ENCODE peak calls at places on chromosomes 4 and X, in six cellular contexts. B, Y, Z, I, N and X are unnamed samples.

GRCh38 chr4:79574741-79575451 is 166.9 kb upstream of the GK2 start:
- DNase-seq in B (no peak), N (no peak), I (no peak), Z (no peak), Y (no peak), X (no peak)

GRCh38 chr4:21882050-21882839 is 66.3 kb downstream of the KCNIP4 start:
- DNase-seq in Y (no peak), Z (no peak), I (no peak), N (no peak), B (no peak), X (no peak)

GRCh38 chrX:87005183-87005582 is 512.4 kb upstream of the KLHL4 start:
- DNase-seq in Y (no peak), Z (no peak), N (no peak), I (no peak), B (no peak), X (no peak)

GRCh38 chrX:118974908-118975671 is 672 bp downstream of the LONRF3 start:
- DNase-seq in N (peak; percentile 36), B (peak; percentile 46), Y (peak; percentile 82), I (peak; percentile 32), Z (peak; percentile 79), X (no peak)

GRCh38 chrX:112642349-112642748 is 37.4 kb downstream of the LHFPL1 start:
- DNase-seq in Y (no peak), B (peak; percentile 18), N (peak; percentile 18), Z (no peak), I (no peak), X (no peak)

GRCh38 chr4:123876640-123877039 is 480.0 kb downstream of the SPRY1 start:
- DNase-seq in Z (no peak), N (no peak), I (no peak), Y (no peak), B (no peak), X (no peak)

GRCh38 chrX:71128915-71129765 is 10.7 kb downstream of the MED12 start:
- DNase-seq in Z (peak; percentile 80), N (peak; percentile 70), I (peak; percentile 56), B (peak; percentile 59), Y (peak; percentile 87), X (no peak)

GRCh38 chrX:15483897-15484296 is 9.2 kb downstream of the PIR start:
- DNase-seq in N (no peak), I (no peak), Z (no peak), B (no peak), Y (no peak), X (no peak)

GRCh38 chr4:99468891-99469290 is 33.7 kb upstream of the ADH7 start:
- DNase-seq in B (no peak), I (no peak), Z (no peak), N (no peak), Y (no peak), X (no peak)

GRCh38 chr4:74838746-74839370 is 44.5 kb upstream of the BTC start:
- DNase-seq in I (no peak), B (no peak), Z (no peak), N (no peak), Y (no peak), X (no peak)

GRCh38 chr4:108483077-108483476 is 137.3 kb upstream of the RPL34 start:
- DNase-seq in N (no peak), Y (no peak), B (no peak), I (no peak), Z (no peak), X (no peak)

GRCh38 chr4:184097240-184097619 is 120.4 kb downstream of the ENPP6 start:
- DNase-seq in Y (peak; percentile 88), Z (peak; percentile 81), N (peak; percentile 85), B (peak; percentile 73), I (peak; percentile 73), X (no peak)

GRCh38 chrX:40140706-40141499 is 43.1 kb upstream of the BCOR start:
- DNase-seq in I (peak; percentile 27), Y (peak; percentile 82), B (peak; percentile 44), Z (peak; percentile 72), N (peak; percentile 24), X (no peak)